ENCODE peak calls at places on chromosomes 6 and 20, in five cellular contexts. W is tibial artery, M is foreskin fibroblast, Y is fibroblast of mammary gland, C is GM10248. J is an unnamed sample.

GRCh38 chr6:134701301-134701700 is 248.6 kb downstream of the ALDH8A1 start:
- DNase-seq in W (no peak), C (no peak), M (no peak), Y (no peak), J (no peak)

GRCh38 chr6:43804550-43805223 is 34.7 kb downstream of the VEGFA start:
- DNase-seq in M (no peak), W (no peak), C (no peak), Y (no peak), J (no peak)

GRCh38 chr6:32668226-32668747 is 1.8 kb upstream of the HLA-DQB1 start:
- DNase-seq in C (peak), M (no peak), Y (peak), W (no peak), J (no peak)

GRCh38 chr6:37287519-37288157 is 29.7 kb upstream of the TMEM217 start:
- DNase-seq in Y (no peak), M (no peak), W (no peak), C (no peak), J (no peak)

GRCh38 chr6:149190228-149190831 is 127.2 kb upstream of the TAB2 start:
- DNase-seq in M (no peak), W (no peak), Y (peak), C (no peak), J (no peak)

GRCh38 chr6:147693185-147693584 is 184.7 kb downstream of the SAMD5 start:
- DNase-seq in W (no peak), C (no peak), M (no peak), Y (no peak), J (no peak)

GRCh38 chr6:160261991-160262718 is 3.5 kb upstream of the SLC22A2 start:
- DNase-seq in W (peak), C (no peak), Y (no peak), M (no peak), J (no peak)

GRCh38 chr6:155256122-155256795 is 7.6 kb upstream of the CLDN20 start:
- DNase-seq in M (no peak), Y (no peak), W (no peak), C (no peak), J (no peak)

GRCh38 chr6:13653296-13653695 is 38.2 kb downstream of the NOL7 start:
- DNase-seq in C (no peak), M (peak), Y (peak), W (no peak), J (no peak)

GRCh38 chr6:42281016-42281533 is 63.4 kb upstream of the MRPS10 start:
- DNase-seq in W (no peak), C (no peak), Y (no peak), M (no peak), J (no peak)

GRCh38 chr6:39217177-39217864 is 12.0 kb downstream of the KCNK5 start:
- DNase-seq in W (no peak), M (no peak), C (no peak), Y (no peak), J (no peak)

GRCh38 chr20:36408219-36408618 is 102.1 kb downstream of the DLGAP4 start:
- DNase-seq in M (peak), Y (peak), W (no peak), C (no peak), J (no peak)

DNA sequence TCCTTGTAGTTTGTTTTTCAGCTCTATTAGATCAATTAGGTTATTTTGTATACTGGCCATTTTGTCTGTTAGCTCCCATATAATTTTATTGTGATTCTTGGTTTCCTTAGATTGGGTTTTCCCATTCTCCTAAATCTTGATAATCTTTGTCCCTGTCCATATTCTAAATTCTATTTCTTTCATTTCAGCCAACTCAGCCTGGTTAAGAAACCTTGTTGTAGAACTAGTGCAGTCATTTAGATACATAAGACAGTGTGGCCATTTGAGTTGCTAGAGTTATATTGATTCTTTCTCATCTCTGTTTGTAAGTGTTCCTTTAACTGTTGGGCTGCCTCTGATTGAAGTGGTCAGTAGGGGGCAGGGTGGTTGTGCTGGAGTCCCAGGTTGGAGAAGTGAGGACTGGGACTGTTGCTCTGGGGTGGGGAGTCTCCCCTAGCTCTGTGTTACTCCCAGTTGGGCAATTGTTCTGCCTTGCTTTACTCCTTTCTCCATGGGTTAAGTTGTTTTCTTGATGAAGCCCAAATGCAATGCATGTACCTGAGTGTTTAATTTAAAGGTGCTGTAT is 98.8 kb upstream of the NRN1 start:
- DNase-seq in W (no peak), Y (no peak), M (no peak), C (no peak), J (no peak)
- TF ChIP-seq CTCF in W (no peak), Y (peak), M (no peak), C (no peak), J (no peak)

GRCh38 chr6:121617388-121617787 is 181.9 kb downstream of the GJA1 start:
- DNase-seq in M (no peak), C (no peak), Y (no peak), W (no peak), J (no peak)

GRCh38 chr6:121614115-121614514 is 178.7 kb downstream of the GJA1 start:
- DNase-seq in M (peak), W (no peak), C (no peak), Y (peak), J (no peak)

GRCh38 chr6:121612916-121613315 is 177.5 kb downstream of the GJA1 start:
- DNase-seq in M (no peak), Y (no peak), W (no peak), C (no peak), J (no peak)

GRCh38 chr6:121616411-121616810 is 181.0 kb downstream of the GJA1 start:
- DNase-seq in W (no peak), M (no peak), C (no peak), Y (no peak), J (no peak)

DNA sequence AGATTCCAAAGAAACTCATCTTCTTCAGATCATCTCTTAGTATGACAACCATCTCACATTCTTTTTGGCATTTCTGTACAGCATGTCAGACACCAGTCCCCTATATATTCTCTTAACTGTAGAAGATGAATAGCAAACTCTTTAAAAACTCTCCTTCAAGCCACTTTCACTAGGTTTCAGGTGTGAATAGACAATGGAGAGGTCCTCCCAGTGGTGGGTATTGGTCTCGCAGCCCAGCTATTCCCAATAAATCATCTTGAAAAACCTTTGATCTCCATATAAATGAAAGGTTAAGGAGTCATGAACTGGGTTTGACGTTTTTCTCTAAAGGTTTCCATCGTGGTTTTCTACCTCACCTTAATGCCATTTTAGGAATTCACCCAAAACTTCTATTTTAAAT is 180.0 kb downstream of the GJA1 start:
- DNase-seq in W (no peak), Y (no peak), C (no peak), M (no peak), J (no peak)
- TF ChIP-seq CTCF in W (no peak), Y (peak), C (no peak), M (peak), J (no peak)

GRCh38 chr6:131807644-131808459 is at the start of gene ENPP1:
- DNase-seq in W (peak), C (peak), Y (peak), M (peak), J (peak)
- TF ChIP-seq CTCF in W (peak), C (no peak), Y (peak), M (peak), J (peak)

DNA sequence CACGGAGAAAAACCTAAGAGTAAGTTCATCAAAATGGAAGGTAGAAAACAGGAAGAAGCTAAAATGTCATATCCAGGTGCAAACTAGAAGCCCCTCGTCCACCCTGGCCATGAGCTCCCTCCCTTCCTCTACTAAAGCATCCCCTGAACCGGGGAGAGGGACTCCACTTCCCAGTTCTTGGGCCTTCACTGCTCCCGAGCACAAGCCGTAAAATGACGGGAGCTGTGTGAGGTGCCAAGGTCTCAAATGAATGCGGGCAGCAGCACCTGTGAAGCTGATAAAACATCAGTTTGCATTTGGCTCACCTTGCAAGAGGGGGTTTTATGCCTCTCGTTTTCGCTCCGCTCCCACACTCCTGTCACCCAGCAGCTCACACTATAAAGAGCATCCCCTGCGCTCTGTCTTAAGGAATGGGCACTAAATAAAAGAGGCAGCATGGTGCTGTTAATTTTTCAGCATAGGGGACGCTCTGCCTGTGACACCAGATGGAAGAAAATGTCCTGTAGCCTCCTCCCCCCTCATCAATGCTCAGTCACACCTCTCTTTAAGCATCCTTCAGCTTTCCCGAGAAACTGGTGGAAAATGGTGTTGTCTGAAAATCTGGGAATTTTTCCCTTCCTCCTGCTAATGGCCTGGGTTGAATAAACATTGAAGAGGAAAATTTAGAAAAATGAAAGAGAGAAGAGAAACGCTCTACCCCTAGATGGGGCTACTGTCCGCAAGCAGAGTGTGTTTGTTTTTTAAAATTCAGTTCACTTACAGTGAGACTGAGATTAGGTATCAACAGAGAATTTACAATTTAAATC is 563.0 kb upstream of the AGPAT4 start:
- DNase-seq in W (no peak), Y (peak), M (peak), C (no peak), J (no peak)
- TF ChIP-seq CTCF in W (no peak), Y (peak), M (no peak), C (no peak), J (peak)

GRCh38 chr20:43736588-43737091 is 9.8 kb upstream of the GTSF1L start:
- DNase-seq in Y (no peak), C (peak), M (no peak), W (no peak), J (no peak)
- TF ChIP-seq CTCF in Y (no peak), C (no peak), M (no peak), W (no peak), J (no peak)

J was measured in AG09319.